ENCODE peak calls at places on chromosome 3, in five cellular contexts. I is HepG2; J is lower lobe of right lung; C is naive thymus-derived CD4-positive, alpha-beta T cell; L is heart left ventricle. B is an unnamed sample.

GRCh38 chr3:114721864-114722263 is 425.2 kb downstream of the ZBTB20 start:
- ATAC-seq in L (no peak), C (no peak), J (no peak), I (no peak), B (no peak)

GRCh38 chr3:29926391-29926790 is 645.5 kb downstream of the RBMS3 start:
- ATAC-seq in J (no peak), L (no peak), C (no peak), I (no peak), B (no peak)

GRCh38 chr3:45716790-45717336 is 27.7 kb downstream of the SACM1L start:
- ATAC-seq in J (no peak), C (no peak), L (peak; percentile 80), I (no peak), B (no peak)

GRCh38 chr3:125052671-125053303 is 3.0 kb downstream of the HEG1 start:
- ATAC-seq in L (no peak), C (no peak), I (peak; percentile 56), J (no peak), B (no peak)

GRCh38 chr3:104947946-104948345 is 418.8 kb upstream of the ALCAM start:
- ATAC-seq in I (no peak), C (no peak), L (no peak), J (no peak), B (no peak)

GRCh38 chr3:108202080-108202479 is 20.1 kb downstream of the IFT57 start:
- ATAC-seq in I (no peak), C (no peak), L (peak; percentile 42), J (no peak), B (peak; percentile 59)

GRCh38 chr3:152574461-152575079 is 260.4 kb upstream of the P2RY1 start:
- ATAC-seq in C (no peak), L (peak; percentile 78), I (peak; percentile 81), J (no peak), B (peak; percentile 62)

GRCh38 chr3:42387802-42388651 is 22.4 kb downstream of the LYZL4 start:
- ATAC-seq in J (no peak), I (no peak), L (no peak), C (peak; percentile 78), B (no peak)

GRCh38 chr3:73243740-73244139 is 182.3 kb downstream of the EBLN2 start:
- ATAC-seq in I (no peak), J (no peak), L (no peak), C (no peak), B (no peak)

GRCh38 chr3:192655040-192655439 is 72.3 kb downstream of the FGF12 start:
- ATAC-seq in I (no peak), J (no peak), C (no peak), L (peak; percentile 75), B (no peak)

GRCh38 chr3:155386817-155387403 is 93.4 kb upstream of the STRIT1 start:
- ATAC-seq in C (no peak), J (peak; percentile 46), I (no peak), L (peak; percentile 35), B (no peak)

B was measured in stimulated activated memory B cell treated with anti-CD40 and anti-IgM and Interleukin-4, amounts not matched to agents 10 μg/mL and 1 μg/mL and 100 μg/mL, for 72 hours.